ENCODE peak calls at places on chromosome 18, in seven cellular contexts. One of them, this sample, is unnamed.
A peak's percentile ranks its signal among the peaks of the same experiment; 100 is the strongest.

GRCh38 chr18:27110319-27110718 is 74.8 kb downstream of the CHST9 start:
- DNase-seq in colonic mucosa: no peak
- DNase-seq in NCI-H1092: no peak
- DNase-seq in mucosa of descending colon: no peak
- DNase-seq in astrocyte: no peak
- DNase-seq in SW480: no peak
- DNase-seq in anterior cingulate cortex: no peak
- DNase-seq in this sample: no peak

GRCh38 chr18:36298113-36298701 is 694 bp downstream of the FHOD3 start:
- DNase-seq in colonic mucosa: no peak
- DNase-seq in NCI-H1092: no peak
- DNase-seq in mucosa of descending colon: no peak
- DNase-seq in astrocyte: no peak
- DNase-seq in SW480: peak; percentile 19
- DNase-seq in anterior cingulate cortex: no peak
- DNase-seq in this sample: no peak

GRCh38 chr18:77250501-77250925 is 865 bp downstream of the GALR1 start:
- DNase-seq in colonic mucosa: no peak
- DNase-seq in NCI-H1092: no peak
- DNase-seq in mucosa of descending colon: no peak
- DNase-seq in astrocyte: no peak
- DNase-seq in SW480: no peak
- DNase-seq in anterior cingulate cortex: no peak
- DNase-seq in this sample: no peak

GRCh38 chr18:67636597-67637385 is 120.3 kb upstream of the DSEL start:
- DNase-seq in colonic mucosa: no peak
- DNase-seq in NCI-H1092: no peak
- DNase-seq in mucosa of descending colon: peak; percentile 38
- DNase-seq in astrocyte: no peak
- DNase-seq in SW480: no peak
- DNase-seq in anterior cingulate cortex: no peak
- DNase-seq in this sample: no peak

GRCh38 chr18:12769644-12770440 is 67.0 kb downstream of the PSMG2 start:
- DNase-seq in colonic mucosa: no peak
- DNase-seq in NCI-H1092: no peak
- DNase-seq in mucosa of descending colon: no peak
- DNase-seq in astrocyte: no peak
- DNase-seq in SW480: no peak
- DNase-seq in anterior cingulate cortex: no peak
- DNase-seq in this sample: no peak

GRCh38 chr18:46067431-46068007 is 4.5 kb downstream of the PSTPIP2 start:
- DNase-seq in colonic mucosa: no peak
- DNase-seq in NCI-H1092: no peak
- DNase-seq in mucosa of descending colon: no peak
- DNase-seq in astrocyte: no peak
- DNase-seq in SW480: peak; percentile 74
- DNase-seq in anterior cingulate cortex: no peak
- DNase-seq in this sample: no peak

GRCh38 chr18:79577451-79578395 is 101.9 kb upstream of the CTDP1 start:
- DNase-seq in colonic mucosa: no peak
- DNase-seq in NCI-H1092: no peak
- DNase-seq in mucosa of descending colon: peak; percentile 58
- DNase-seq in astrocyte: peak; percentile 52
- DNase-seq in SW480: no peak
- DNase-seq in anterior cingulate cortex: no peak
- DNase-seq in this sample: peak; percentile 42

GRCh38 chr18:27780061-27780740 is 396.7 kb downstream of the CDH2 start:
- DNase-seq in colonic mucosa: no peak
- DNase-seq in NCI-H1092: no peak
- DNase-seq in mucosa of descending colon: no peak
- DNase-seq in astrocyte: peak; percentile 18
- DNase-seq in SW480: no peak
- DNase-seq in anterior cingulate cortex: no peak
- DNase-seq in this sample: no peak

GRCh38 chr18:63322908-63323634 is 3.5 kb upstream of the BCL2 start:
- DNase-seq in colonic mucosa: peak; percentile 74
- DNase-seq in NCI-H1092: peak; percentile 80
- DNase-seq in mucosa of descending colon: no peak
- DNase-seq in astrocyte: peak; percentile 35
- DNase-seq in SW480: peak; percentile 57
- DNase-seq in anterior cingulate cortex: peak; percentile 22
- DNase-seq in this sample: no peak

GRCh38 chr18:3605562-3606443 is 155.8 kb downstream of the TGIF1 start:
- DNase-seq in colonic mucosa: no peak
- DNase-seq in NCI-H1092: no peak
- DNase-seq in mucosa of descending colon: no peak
- DNase-seq in astrocyte: peak; percentile 52
- DNase-seq in SW480: peak; percentile 64
- DNase-seq in anterior cingulate cortex: no peak
- DNase-seq in this sample: no peak

GRCh38 chr18:32674491-32674890 is 98.3 kb downstream of the KLHL14 start:
- DNase-seq in colonic mucosa: no peak
- DNase-seq in NCI-H1092: no peak
- DNase-seq in mucosa of descending colon: no peak
- DNase-seq in astrocyte: no peak
- DNase-seq in SW480: peak; percentile 18
- DNase-seq in anterior cingulate cortex: no peak
- DNase-seq in this sample: no peak

GRCh38 chr18:74290831-74291770 is 662 bp downstream of the CYB5A start:
- DNase-seq in colonic mucosa: peak; percentile 60
- DNase-seq in NCI-H1092: no peak
- DNase-seq in mucosa of descending colon: peak; percentile 82
- DNase-seq in astrocyte: no peak
- DNase-seq in SW480: peak; percentile 59
- DNase-seq in anterior cingulate cortex: no peak
- DNase-seq in this sample: no peak

GRCh38 chr18:12409466-12409865 is 1.7 kb downstream of the PRELID3A start:
- DNase-seq in colonic mucosa: no peak
- DNase-seq in NCI-H1092: no peak
- DNase-seq in mucosa of descending colon: no peak
- DNase-seq in astrocyte: peak; percentile 49
- DNase-seq in SW480: no peak
- DNase-seq in anterior cingulate cortex: no peak
- DNase-seq in this sample: no peak

GRCh38 chr18:25832008-25832604 is 258.3 kb downstream of the SS18 start:
- DNase-seq in colonic mucosa: peak; percentile 42
- DNase-seq in NCI-H1092: no peak
- DNase-seq in mucosa of descending colon: no peak
- DNase-seq in astrocyte: peak; percentile 36
- DNase-seq in SW480: peak; percentile 33
- DNase-seq in anterior cingulate cortex: no peak
- DNase-seq in this sample: peak; percentile 47

This sample was measured in left lobe of liver.